ENCODE peak calls at places on chromosomes 2 and 18, in five cellular contexts. One of them, this sample, is unnamed.

GRCh38 chr2:197556456-197556855 is 40.6 kb downstream of the MOB4 start:
- DNase-seq in endothelial cell of umbilical vein: peak; percentile 82
- DNase-seq in GM20000: no peak
- DNase-seq in cardiac muscle cell: peak; percentile 53
- DNase-seq in activated T-helper 1 cell treated with anti-CD3 and anti-CD28 coated beads, Interleukin-2, amount 50 U/mL, for 16 hours: no peak
- DNase-seq in this sample: no peak

GRCh38 chr2:144886847-144887246 is 366.9 kb upstream of the ZEB2 start:
- DNase-seq in endothelial cell of umbilical vein: no peak
- DNase-seq in cardiac muscle cell: peak; percentile 82
- DNase-seq in activated T-helper 1 cell treated with anti-CD3 and anti-CD28 coated beads, Interleukin-2, amount 50 U/mL, for 16 hours: no peak
- DNase-seq in GM20000: no peak
- DNase-seq in this sample: no peak

GRCh38 chr2:10963155-10963554 is 51.4 kb downstream of the KCNF1 start:
- DNase-seq in cardiac muscle cell: peak; percentile 23
- DNase-seq in endothelial cell of umbilical vein: no peak
- DNase-seq in GM20000: no peak
- DNase-seq in activated T-helper 1 cell treated with anti-CD3 and anti-CD28 coated beads, Interleukin-2, amount 50 U/mL, for 16 hours: no peak
- DNase-seq in this sample: no peak

GRCh38 chr2:197954328-197954727 is 149.9 kb downstream of the PLCL1 start:
- DNase-seq in cardiac muscle cell: no peak
- DNase-seq in endothelial cell of umbilical vein: no peak
- DNase-seq in activated T-helper 1 cell treated with anti-CD3 and anti-CD28 coated beads, Interleukin-2, amount 50 U/mL, for 16 hours: no peak
- DNase-seq in GM20000: no peak
- DNase-seq in this sample: no peak

GRCh38 chr2:2613279-2614199 is 282.5 kb upstream of the MYT1L start:
- DNase-seq in cardiac muscle cell: peak; percentile 85
- DNase-seq in endothelial cell of umbilical vein: peak; percentile 9
- DNase-seq in GM20000: peak; percentile 79
- DNase-seq in activated T-helper 1 cell treated with anti-CD3 and anti-CD28 coated beads, Interleukin-2, amount 50 U/mL, for 16 hours: peak; percentile 65
- DNase-seq in this sample: peak; percentile 92

GRCh38 chr2:104790100-104790811 is 63.7 kb upstream of the POU3F3 start:
- DNase-seq in GM20000: no peak
- DNase-seq in activated T-helper 1 cell treated with anti-CD3 and anti-CD28 coated beads, Interleukin-2, amount 50 U/mL, for 16 hours: no peak
- DNase-seq in endothelial cell of umbilical vein: no peak
- DNase-seq in cardiac muscle cell: peak; percentile 0
- DNase-seq in this sample: peak; percentile 36

GRCh38 chr2:86383844-86384243 is 46.4 kb upstream of the REEP1 start:
- DNase-seq in GM20000: no peak
- DNase-seq in cardiac muscle cell: peak; percentile 86
- DNase-seq in activated T-helper 1 cell treated with anti-CD3 and anti-CD28 coated beads, Interleukin-2, amount 50 U/mL, for 16 hours: no peak
- DNase-seq in endothelial cell of umbilical vein: peak; percentile 83
- DNase-seq in this sample: peak; percentile 74

GRCh38 chr2:26314243-26314642 is 31.7 kb upstream of the SELENOI start:
- DNase-seq in activated T-helper 1 cell treated with anti-CD3 and anti-CD28 coated beads, Interleukin-2, amount 50 U/mL, for 16 hours: no peak
- DNase-seq in endothelial cell of umbilical vein: no peak
- DNase-seq in cardiac muscle cell: no peak
- DNase-seq in GM20000: no peak
- DNase-seq in this sample: no peak

GRCh38 chr2:74290466-74291216 is 52.6 kb downstream of the SLC4A5 start:
- DNase-seq in GM20000: peak; percentile 39
- DNase-seq in activated T-helper 1 cell treated with anti-CD3 and anti-CD28 coated beads, Interleukin-2, amount 50 U/mL, for 16 hours: no peak
- DNase-seq in endothelial cell of umbilical vein: no peak
- DNase-seq in cardiac muscle cell: no peak
- DNase-seq in this sample: no peak

GRCh38 chr2:74278176-74278575 is 65.0 kb downstream of the SLC4A5 start:
- DNase-seq in endothelial cell of umbilical vein: no peak
- DNase-seq in GM20000: no peak
- DNase-seq in cardiac muscle cell: no peak
- DNase-seq in activated T-helper 1 cell treated with anti-CD3 and anti-CD28 coated beads, Interleukin-2, amount 50 U/mL, for 16 hours: no peak
- DNase-seq in this sample: no peak

GRCh38 chr2:70732736-70733427 is 35.1 kb downstream of the ADD2 start:
- DNase-seq in endothelial cell of umbilical vein: no peak
- DNase-seq in GM20000: no peak
- DNase-seq in activated T-helper 1 cell treated with anti-CD3 and anti-CD28 coated beads, Interleukin-2, amount 50 U/mL, for 16 hours: no peak
- DNase-seq in cardiac muscle cell: no peak
- DNase-seq in this sample: no peak

GRCh38 chr2:177622516-177622915 is 229.9 kb downstream of the AGPS start:
- DNase-seq in activated T-helper 1 cell treated with anti-CD3 and anti-CD28 coated beads, Interleukin-2, amount 50 U/mL, for 16 hours: no peak
- DNase-seq in cardiac muscle cell: peak; percentile 57
- DNase-seq in endothelial cell of umbilical vein: no peak
- DNase-seq in GM20000: no peak
- DNase-seq in this sample: no peak

GRCh38 chr2:213959589-213959988 is 451.3 kb upstream of the VWC2L start:
- DNase-seq in GM20000: no peak
- DNase-seq in cardiac muscle cell: no peak
- DNase-seq in endothelial cell of umbilical vein: no peak
- DNase-seq in activated T-helper 1 cell treated with anti-CD3 and anti-CD28 coated beads, Interleukin-2, amount 50 U/mL, for 16 hours: no peak
- DNase-seq in this sample: no peak

GRCh38 chr2:201797175-201797840 is 9.0 kb upstream of the CDK15 start:
- DNase-seq in activated T-helper 1 cell treated with anti-CD3 and anti-CD28 coated beads, Interleukin-2, amount 50 U/mL, for 16 hours: no peak
- DNase-seq in GM20000: no peak
- DNase-seq in cardiac muscle cell: no peak
- DNase-seq in endothelial cell of umbilical vein: no peak
- DNase-seq in this sample: peak; percentile 21

GRCh38 chr2:219620546-219620945 is 6.9 kb upstream of the SLC4A3 start:
- DNase-seq in activated T-helper 1 cell treated with anti-CD3 and anti-CD28 coated beads, Interleukin-2, amount 50 U/mL, for 16 hours: no peak
- DNase-seq in endothelial cell of umbilical vein: no peak
- DNase-seq in cardiac muscle cell: no peak
- DNase-seq in GM20000: no peak
- DNase-seq in this sample: no peak

GRCh38 chr18:27942706-27943105 is 234.2 kb downstream of the CDH2 start:
- DNase-seq in cardiac muscle cell: peak; percentile 62
- DNase-seq in GM20000: no peak
- DNase-seq in activated T-helper 1 cell treated with anti-CD3 and anti-CD28 coated beads, Interleukin-2, amount 50 U/mL, for 16 hours: no peak
- DNase-seq in endothelial cell of umbilical vein: no peak
- DNase-seq in this sample: peak; percentile 69

GRCh38 chr2:121469361-121469760 is 61.3 kb upstream of the RNU4ATAC start:
- DNase-seq in GM20000: no peak
- DNase-seq in activated T-helper 1 cell treated with anti-CD3 and anti-CD28 coated beads, Interleukin-2, amount 50 U/mL, for 16 hours: no peak
- DNase-seq in cardiac muscle cell: no peak
- DNase-seq in endothelial cell of umbilical vein: no peak
- DNase-seq in this sample: no peak

GRCh38 chr2:27741673-27742072 is 29.8 kb upstream of the MRPL33 start:
- DNase-seq in endothelial cell of umbilical vein: no peak
- DNase-seq in activated T-helper 1 cell treated with anti-CD3 and anti-CD28 coated beads, Interleukin-2, amount 50 U/mL, for 16 hours: no peak
- DNase-seq in cardiac muscle cell: no peak
- DNase-seq in GM20000: no peak
- DNase-seq in this sample: no peak

GRCh38 chr18:10379511-10379910 is 74.9 kb upstream of the APCDD1 start:
- DNase-seq in GM20000: no peak
- DNase-seq in endothelial cell of umbilical vein: no peak
- DNase-seq in activated T-helper 1 cell treated with anti-CD3 and anti-CD28 coated beads, Interleukin-2, amount 50 U/mL, for 16 hours: no peak
- DNase-seq in cardiac muscle cell: no peak
- DNase-seq in this sample: no peak

GRCh38 chr2:4552099-4552498 is 848.7 kb downstream of the DCDC2C start:
- DNase-seq in GM20000: no peak
- DNase-seq in cardiac muscle cell: no peak
- DNase-seq in activated T-helper 1 cell treated with anti-CD3 and anti-CD28 coated beads, Interleukin-2, amount 50 U/mL, for 16 hours: no peak
- DNase-seq in endothelial cell of umbilical vein: no peak
- DNase-seq in this sample: no peak

GRCh38 chr18:9147440-9148238 is 11.1 kb downstream of the ANKRD12 start:
- DNase-seq in activated T-helper 1 cell treated with anti-CD3 and anti-CD28 coated beads, Interleukin-2, amount 50 U/mL, for 16 hours: no peak
- DNase-seq in endothelial cell of umbilical vein: peak; percentile 79
- DNase-seq in GM20000: peak; percentile 40
- DNase-seq in cardiac muscle cell: peak; percentile 83
- DNase-seq in this sample: peak; percentile 68

GRCh38 chr2:181918188-181918587 is 26.7 kb downstream of the ITPRID2 start:
- DNase-seq in GM20000: no peak
- DNase-seq in cardiac muscle cell: no peak
- DNase-seq in endothelial cell of umbilical vein: no peak
- DNase-seq in activated T-helper 1 cell treated with anti-CD3 and anti-CD28 coated beads, Interleukin-2, amount 50 U/mL, for 16 hours: no peak
- DNase-seq in this sample: no peak

GRCh38 chr2:637804-638203 is 39.4 kb downstream of the TMEM18 start:
- DNase-seq in activated T-helper 1 cell treated with anti-CD3 and anti-CD28 coated beads, Interleukin-2, amount 50 U/mL, for 16 hours: no peak
- DNase-seq in cardiac muscle cell: no peak
- DNase-seq in endothelial cell of umbilical vein: no peak
- DNase-seq in GM20000: no peak
- DNase-seq in this sample: no peak

GRCh38 chr2:173667014-173667413 is 298.2 kb downstream of the SP3 start:
- DNase-seq in activated T-helper 1 cell treated with anti-CD3 and anti-CD28 coated beads, Interleukin-2, amount 50 U/mL, for 16 hours: no peak
- DNase-seq in cardiac muscle cell: no peak
- DNase-seq in endothelial cell of umbilical vein: no peak
- DNase-seq in GM20000: no peak
- DNase-seq in this sample: no peak

GRCh38 chr2:30026091-30027055 is 105.0 kb upstream of the ALK start:
- DNase-seq in GM20000: peak; percentile 34
- DNase-seq in activated T-helper 1 cell treated with anti-CD3 and anti-CD28 coated beads, Interleukin-2, amount 50 U/mL, for 16 hours: no peak
- DNase-seq in cardiac muscle cell: peak; percentile 40
- DNase-seq in endothelial cell of umbilical vein: no peak
- DNase-seq in this sample: peak; percentile 22

GRCh38 chr2:238240761-238241711 is 1.2 kb upstream of the HES6 start:
- DNase-seq in cardiac muscle cell: peak; percentile 30
- DNase-seq in activated T-helper 1 cell treated with anti-CD3 and anti-CD28 coated beads, Interleukin-2, amount 50 U/mL, for 16 hours: no peak
- DNase-seq in GM20000: peak; percentile 64
- DNase-seq in endothelial cell of umbilical vein: peak; percentile 17
- DNase-seq in this sample: no peak

GRCh38 chr18:37471619-37472018 is 94.0 kb downstream of the CELF4 start:
- DNase-seq in activated T-helper 1 cell treated with anti-CD3 and anti-CD28 coated beads, Interleukin-2, amount 50 U/mL, for 16 hours: no peak
- DNase-seq in endothelial cell of umbilical vein: no peak
- DNase-seq in cardiac muscle cell: no peak
- DNase-seq in GM20000: no peak
- DNase-seq in this sample: no peak

GRCh38 chr2:28528206-28528605 is 32.3 kb downstream of the PLB1 start:
- DNase-seq in GM20000: no peak
- DNase-seq in cardiac muscle cell: no peak
- DNase-seq in endothelial cell of umbilical vein: no peak
- DNase-seq in activated T-helper 1 cell treated with anti-CD3 and anti-CD28 coated beads, Interleukin-2, amount 50 U/mL, for 16 hours: no peak
- DNase-seq in this sample: no peak

GRCh38 chr2:218781691-218782528 is at the start of gene CYP27A1:
- DNase-seq in GM20000: peak; percentile 34
- DNase-seq in endothelial cell of umbilical vein: peak; percentile 43
- DNase-seq in cardiac muscle cell: peak; percentile 49
- DNase-seq in activated T-helper 1 cell treated with anti-CD3 and anti-CD28 coated beads, Interleukin-2, amount 50 U/mL, for 16 hours: no peak
- DNase-seq in this sample: no peak

GRCh38 chr2:105744091-105744908 is 412 bp upstream of the NCK2 start:
- DNase-seq in cardiac muscle cell: peak; percentile 68
- DNase-seq in endothelial cell of umbilical vein: peak; percentile 36
- DNase-seq in activated T-helper 1 cell treated with anti-CD3 and anti-CD28 coated beads, Interleukin-2, amount 50 U/mL, for 16 hours: peak; percentile 68
- DNase-seq in GM20000: peak; percentile 96
- DNase-seq in this sample: no peak

GRCh38 chr2:8544786-8545631 is 136.8 kb upstream of the ID2 start:
- DNase-seq in cardiac muscle cell: peak; percentile 86
- DNase-seq in GM20000: peak; percentile 76
- DNase-seq in activated T-helper 1 cell treated with anti-CD3 and anti-CD28 coated beads, Interleukin-2, amount 50 U/mL, for 16 hours: peak; percentile 79
- DNase-seq in endothelial cell of umbilical vein: no peak
- DNase-seq in this sample: peak; percentile 65

This sample was measured in brain microvascular endothelial cell.